ENCODE peak calls at places on chromosomes 11 and 22, in four cellular contexts. E is prostate gland, Z is esophagus muscularis mucosa, O is neural crest cell. R is an unnamed sample.
A peak's percentile ranks its signal among the peaks of the same experiment; 100 is the strongest.

GRCh38 chr11:118415739-118416068 is 14.3 kb downstream of the ATP5MG start:
- DNase-seq in E (peak; percentile 26), Z (no peak), O (no peak), R (no peak)

GRCh38 chr11:122951231-122951630 is 30.4 kb downstream of the BSX start:
- DNase-seq in E (no peak), Z (no peak), O (no peak), R (no peak)

GRCh38 chr22:42646569-42647525 is 2.3 kb downstream of the CYB5R3 start:
- DNase-seq in E (peak; percentile 88), Z (no peak), O (no peak), R (no peak)

GRCh38 chr11:113690619-113691569 is 15.2 kb downstream of the TMPRSS5 start:
- DNase-seq in E (no peak), Z (no peak), O (peak; percentile 24), R (no peak)

GRCh38 chr11:119483341-119483880 is 60.4 kb upstream of the THY1 start:
- DNase-seq in E (no peak), Z (no peak), O (no peak), R (no peak)

GRCh38 chr22:30864441-30865420 is 103.8 kb downstream of the MORC2 start:
- DNase-seq in E (no peak), Z (no peak), O (no peak), R (no peak)

GRCh38 chr22:17606472-17606871 is 22.1 kb downstream of the ATP6V1E1 start:
- DNase-seq in E (no peak), Z (no peak), O (no peak), R (no peak)

GRCh38 chr11:106480581-106481185 is 403.2 kb downstream of the AASDHPPT start:
- DNase-seq in E (no peak), Z (no peak), O (no peak), R (no peak)

GRCh38 chr11:116657842-116658825 is 114.7 kb downstream of the BUD13 start:
- DNase-seq in E (no peak), Z (no peak), O (no peak), R (no peak)

GRCh38 chr22:45311033-45311531 is 1.3 kb downstream of the FAM118A start:
- DNase-seq in E (peak; percentile 33), Z (no peak), O (no peak), R (no peak)

GRCh38 chr11:76628408-76628947 is 42.1 kb downstream of the LRRC32 start:
- DNase-seq in E (no peak), Z (no peak), O (no peak), R (no peak)

GRCh38 chr11:79026803-79027445 is 413.9 kb downstream of the TENM4 start:
- DNase-seq in E (no peak), Z (no peak), O (no peak), R (no peak)

GRCh38 chr11:125221499-125221898 is 56.9 kb downstream of the PKNOX2 start:
- DNase-seq in E (no peak), Z (no peak), O (no peak), R (no peak)

GRCh38 chr11:105942951-105943350 is 79.1 kb downstream of the MSANTD4 start:
- DNase-seq in E (no peak), Z (no peak), O (no peak), R (no peak)

GRCh38 chr11:17063171-17064002 is 14.1 kb downstream of the RPS13 start:
- DNase-seq in E (peak; percentile 50), Z (no peak), O (peak; percentile 68), R (peak; percentile 61)

GRCh38 chr11:121086866-121087265 is 14.2 kb upstream of the TECTA start:
- DNase-seq in E (no peak), Z (no peak), O (no peak), R (no peak)

GRCh38 chr22:47294222-47294532 is 531.7 kb downstream of the TBC1D22A start:
- DNase-seq in E (no peak), Z (no peak), O (no peak), R (no peak)

GRCh38 chr11:115333951-115334350 is 170.3 kb downstream of the CADM1 start:
- DNase-seq in E (no peak), Z (no peak), O (no peak), R (no peak)

GRCh38 chr11:94747136-94748110 is 20.7 kb upstream of the AMOTL1 start:
- DNase-seq in E (no peak), Z (no peak), O (no peak), R (no peak)

GRCh38 chr11:94750319-94751215 is 17.6 kb upstream of the AMOTL1 start:
- DNase-seq in E (no peak), Z (no peak), O (no peak), R (no peak)

GRCh38 chr11:94742645-94743044 is 25.5 kb upstream of the AMOTL1 start:
- DNase-seq in E (no peak), Z (no peak), O (no peak), R (no peak)

GRCh38 chr11:94749367-94749766 is 18.8 kb upstream of the AMOTL1 start:
- DNase-seq in E (no peak), Z (no peak), O (no peak), R (no peak)

DNA sequence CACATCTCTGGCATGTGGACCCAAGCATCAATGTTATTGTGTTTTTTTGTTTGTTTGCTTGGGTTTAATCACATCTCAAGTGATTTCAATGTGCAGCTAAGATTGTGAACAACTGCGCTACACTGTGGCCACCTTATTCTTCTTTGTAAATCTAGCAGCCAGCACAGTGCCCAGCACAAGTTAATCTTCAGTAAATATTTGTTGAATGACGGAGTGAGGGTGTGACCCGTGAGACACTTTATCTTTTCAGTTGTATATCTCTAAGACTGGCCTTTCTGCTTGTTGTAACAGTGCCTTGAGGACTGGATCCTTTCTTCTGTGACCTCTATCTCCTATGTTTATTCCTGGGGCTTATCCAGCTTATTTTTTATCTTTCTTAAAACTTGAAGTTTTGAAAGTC is 21.4 kb upstream of the AMOTL1 start:
- DNase-seq in E (peak; percentile 56), Z (no peak), O (no peak), R (no peak)
- TF ChIP-seq CTCF in E (no peak), Z (no peak), O (no peak), R (no peak)

GRCh38 chr22:39593061-39593930 is 22.7 kb downstream of the CACNA1I start:
- DNase-seq in E (no peak), Z (no peak), O (no peak), R (no peak)
- TF ChIP-seq CTCF in E (no peak), Z (no peak), O (no peak), R (no peak)

DNA sequence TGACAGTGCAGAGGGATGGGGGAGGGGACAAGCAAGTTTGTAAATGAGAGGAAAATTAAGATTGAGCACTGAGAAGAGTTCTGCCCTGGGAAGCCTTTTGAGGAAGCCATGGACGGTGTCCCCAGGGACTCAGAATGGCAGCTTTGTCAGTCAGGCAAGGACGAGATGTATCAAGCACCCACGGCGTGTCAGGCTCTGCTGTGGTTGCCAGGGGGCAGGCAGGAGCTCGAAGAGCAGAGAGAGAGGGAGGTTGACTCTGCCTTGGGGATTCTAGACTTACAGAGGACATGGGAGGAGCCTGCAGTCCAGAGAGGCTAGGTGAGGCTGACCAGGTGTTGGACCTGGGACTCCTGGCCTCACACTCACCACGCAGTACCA is 29.1 kb upstream of the SYT7 start:
- DNase-seq in E (no peak), Z (no peak), O (no peak), R (no peak)
- TF ChIP-seq CTCF in E (no peak), Z (no peak), O (peak; percentile 43), R (no peak)

GRCh38 chr22:37731804-37732471 is 35.1 kb downstream of the TRIOBP start:
- DNase-seq in E (no peak), Z (no peak), O (no peak), R (no peak)
- TF ChIP-seq CTCF in E (no peak), Z (no peak), O (no peak), R (no peak)

GRCh38 chr11:67261635-67261941 is 4.7 kb upstream of the GRK2 start:
- DNase-seq in E (no peak), Z (no peak), O (no peak), R (no peak)
- TF ChIP-seq CTCF in E (no peak), Z (no peak), O (peak; percentile 27), R (no peak)

GRCh38 chr11:1261241-1262071 is 38.6 kb downstream of the MUC5B start:
- DNase-seq in E (no peak), Z (no peak), O (no peak), R (no peak)
- TF ChIP-seq CTCF in E (no peak), Z (no peak), O (no peak), R (no peak)

R was measured in lung.